ENCODE peak calls at places on chromosomes 3 and 15, in five cellular contexts. L, F, B, H and Z are unnamed samples.

GRCh38 chr3:16906679-16907078 is 21.9 kb downstream of the PLCL2 start:
- DNase-seq in L (peak), F (peak), B (peak), H (peak), Z (peak)

GRCh38 chr3:72270072-72270611 is 485.2 kb upstream of the PROK2 start:
- DNase-seq in L (peak), F (peak), B (no peak), H (peak), Z (peak)

GRCh38 chr3:42149537-42150426 is 58.6 kb downstream of the TRAK1 start:
- DNase-seq in L (no peak), F (no peak), B (no peak), H (no peak), Z (no peak)

GRCh38 chr15:70023064-70023768 is 74.5 kb downstream of the TLE3 start:
- DNase-seq in L (peak), F (peak), B (peak), H (peak), Z (peak)

GRCh38 chr3:185823280-185824044 is 1.4 kb downstream of the IGF2BP2 start:
- DNase-seq in L (peak), F (peak), B (peak), H (no peak), Z (peak)

GRCh38 chr15:28974142-28974541 is 88.4 kb downstream of the APBA2 start:
- DNase-seq in L (no peak), F (no peak), B (no peak), H (no peak), Z (no peak)

GRCh38 chr3:127441764-127442163 is 148.8 kb downstream of the TPRA1 start:
- DNase-seq in L (no peak), F (no peak), B (no peak), H (no peak), Z (no peak)

GRCh38 chr3:61780455-61781239 is 219.3 kb downstream of the PTPRG start:
- DNase-seq in L (no peak), F (no peak), B (no peak), H (no peak), Z (no peak)

GRCh38 chr3:158918008-158918407 is 116.2 kb downstream of the MFSD1 start:
- DNase-seq in L (peak), F (peak), B (peak), H (peak), Z (peak)

GRCh38 chr15:71333839-71334238 is 218.6 kb downstream of the THSD4 start:
- DNase-seq in L (no peak), F (peak), B (no peak), H (no peak), Z (peak)

GRCh38 chr3:191120447-191121304 is 78.4 kb upstream of the OSTN start:
- DNase-seq in L (no peak), F (no peak), B (no peak), H (no peak), Z (no peak)

GRCh38 chr3:42163622-42164244 is 72.6 kb downstream of the TRAK1 start:
- DNase-seq in L (no peak), F (no peak), B (no peak), H (no peak), Z (no peak)

GRCh38 chr15:78093242-78094020 is 1.1 kb downstream of the SH2D7 start:
- DNase-seq in L (no peak), F (peak), B (no peak), H (no peak), Z (peak)

GRCh38 chr3:197490098-197490497 is 65.7 kb downstream of the BDH1 start:
- DNase-seq in L (peak), F (peak), B (no peak), H (peak), Z (peak)

GRCh38 chr3:170357920-170358854 is 672 bp downstream of the SKIL start:
- DNase-seq in L (peak), F (peak), B (no peak), H (peak), Z (peak)

GRCh38 chr3:157544501-157545139 is 41.4 kb upstream of the VEPH1 start:
- DNase-seq in L (no peak), F (peak), B (no peak), H (no peak), Z (peak)

GRCh38 chr3:16102905-16103364 is 71.5 kb upstream of the GALNT15 start:
- DNase-seq in L (no peak), F (peak), B (no peak), H (no peak), Z (peak)

GRCh38 chr3:155382396-155383042 is 89.0 kb upstream of the STRIT1 start:
- DNase-seq in L (peak), F (peak), B (peak), H (peak), Z (peak)

GRCh38 chr15:72998226-72998625 is 54.0 kb upstream of the NEO1 start:
- DNase-seq in L (no peak), F (no peak), B (no peak), H (no peak), Z (no peak)

GRCh38 chr3:87977765-87978164 is 81.0 kb downstream of the CGGBP1 start:
- DNase-seq in L (no peak), F (no peak), B (no peak), H (no peak), Z (no peak)

GRCh38 chr3:71587958-71588357 is 4.4 kb upstream of the FOXP1 start:
- DNase-seq in L (no peak), F (no peak), B (peak), H (no peak), Z (no peak)

GRCh38 chr3:81299486-81299885 is 462.0 kb downstream of the GBE1 start:
- DNase-seq in L (no peak), F (no peak), B (peak), H (no peak), Z (no peak)

GRCh38 chr15:101161656-101162055 is 90.2 kb downstream of the CHSY1 start:
- DNase-seq in L (no peak), F (no peak), B (no peak), H (no peak), Z (no peak)

GRCh38 chr3:155026999-155027591 is 53.0 kb upstream of the MME start:
- DNase-seq in L (peak), F (peak), B (no peak), H (no peak), Z (peak)

GRCh38 chr15:58115692-58116091 is 22.5 kb upstream of the AQP9 start:
- DNase-seq in L (peak), F (peak), B (peak), H (no peak), Z (no peak)

GRCh38 chr3:51396401-51396800 is 5.3 kb downstream of the RBM15B start:
- DNase-seq in L (no peak), F (no peak), B (no peak), H (no peak), Z (no peak)

GRCh38 chr3:185733980-185734724 is 90.7 kb downstream of the IGF2BP2 start:
- DNase-seq in L (peak), F (peak), B (peak), H (peak), Z (peak)

GRCh38 chr3:194440756-194441155 is 41.7 kb upstream of the GP5 start:
- DNase-seq in L (no peak), F (no peak), B (no peak), H (no peak), Z (no peak)

GRCh38 chr3:61908344-61908743 is 347.0 kb downstream of the PTPRG start:
- DNase-seq in L (no peak), F (peak), B (no peak), H (no peak), Z (peak)

GRCh38 chr3:107432013-107432515 is 54.8 kb downstream of the CCDC54 start:
- DNase-seq in L (no peak), F (peak), B (peak), H (no peak), Z (peak)

GRCh38 chr15:77191230-77191834 is 120.4 kb upstream of the TSPAN3 start:
- DNase-seq in L (no peak), F (no peak), B (no peak), H (no peak), Z (no peak)

GRCh38 chr3:34012102-34012461 is 213.7 kb downstream of the PDCD6IP start:
- DNase-seq in L (peak), F (peak), B (peak), H (peak), Z (peak)